ENCODE peak calls at places on chromosomes 16 and 17, in six cellular contexts. H, O, V, C, J and L are unnamed samples.
A peak's percentile ranks its signal among the peaks of the same experiment; 100 is the strongest.

GRCh38 chr16:25886598-25886997 is 194.8 kb downstream of the HS3ST4 start:
- DNase-seq in H (no peak), O (no peak), V (no peak), C (no peak), J (no peak), L (no peak)

GRCh38 chr17:15290605-15291004 is 25.5 kb upstream of the PMP22 start:
- DNase-seq in H (no peak), O (no peak), V (no peak), C (no peak), J (no peak), L (no peak)

GRCh38 chr16:11052080-11052808 is 107.9 kb downstream of the CLEC16A start:
- DNase-seq in H (no peak), O (no peak), V (peak; percentile 18), C (no peak), J (no peak), L (no peak)

GRCh38 chr17:7328840-7329359 is at the start of gene NEURL4:
- DNase-seq in H (no peak), O (no peak), V (peak; percentile 16), C (no peak), J (no peak), L (no peak)

GRCh38 chr16:12133738-12134137 is 157.2 kb downstream of the SNX29 start:
- DNase-seq in H (no peak), O (no peak), V (no peak), C (no peak), J (no peak), L (no peak)

GRCh38 chr16:2779978-2780898 is 3.2 kb upstream of the ELOB start:
- DNase-seq in H (no peak), O (no peak), V (no peak), C (no peak), J (no peak), L (no peak)

GRCh38 chr17:50541916-50542688 is 4.9 kb upstream of the SPATA20 start:
- DNase-seq in H (peak; percentile 89), O (peak; percentile 83), V (peak; percentile 62), C (peak; percentile 84), J (no peak), L (peak; percentile 86)

GRCh38 chr17:34673995-34674900 is 94.9 kb downstream of the TMEM132E start:
- DNase-seq in H (no peak), O (peak; percentile 23), V (no peak), C (no peak), J (no peak), L (no peak)

GRCh38 chr16:68272501-68273209 is 8.3 kb downstream of the SLC7A6 start:
- DNase-seq in H (no peak), O (no peak), V (no peak), C (no peak), J (no peak), L (no peak)

GRCh38 chr16:89561195-89562026 is 929 bp downstream of the RPL13 start:
- DNase-seq in H (no peak), O (no peak), V (no peak), C (no peak), J (no peak), L (peak; percentile 30)

GRCh38 chr16:14486520-14487303 is 143.3 kb downstream of the PARN start:
- DNase-seq in H (peak; percentile 76), O (peak; percentile 93), V (peak; percentile 96), C (peak; percentile 87), J (peak; percentile 57), L (peak; percentile 79)

GRCh38 chr16:24919536-24919935 is 73.8 kb downstream of the SLC5A11 start:
- DNase-seq in H (no peak), O (no peak), V (no peak), C (no peak), J (no peak), L (no peak)

GRCh38 chr17:50550661-50551432 is 3.9 kb downstream of the SPATA20 start:
- DNase-seq in H (peak; percentile 79), O (peak; percentile 88), V (peak; percentile 91), C (peak; percentile 84), J (peak; percentile 68), L (no peak)

GRCh38 chr16:4404247-4404966 is 12.0 kb downstream of the CORO7 start:
- DNase-seq in H (peak; percentile 32), O (no peak), V (no peak), C (no peak), J (no peak), L (no peak)

GRCh38 chr16:68452176-68452575 is 3.9 kb upstream of the SMPD3 start:
- DNase-seq in H (no peak), O (no peak), V (no peak), C (no peak), J (no peak), L (no peak)

GRCh38 chr17:39227364-39227919 is 1.7 kb upstream of the STAC2 start:
- DNase-seq in H (no peak), O (no peak), V (no peak), C (no peak), J (no peak), L (no peak)

GRCh38 chr17:33267279-33267790 is 25.8 kb downstream of the ASIC2 start:
- DNase-seq in H (no peak), O (no peak), V (peak; percentile 69), C (no peak), J (no peak), L (peak; percentile 42)

GRCh38 chr16:64780445-64780844 is 341.4 kb downstream of the CDH11 start:
- DNase-seq in H (no peak), O (no peak), V (no peak), C (no peak), J (no peak), L (no peak)

GRCh38 chr17:50027639-50028206 is 28.2 kb upstream of the ITGA3 start:
- DNase-seq in H (peak; percentile 55), O (peak; percentile 70), V (peak; percentile 93), C (peak; percentile 48), J (peak; percentile 84), L (peak; percentile 98)

GRCh38 chr17:67818110-67819002 is 6.9 kb upstream of the BPTF start:
- DNase-seq in H (no peak), O (no peak), V (no peak), C (no peak), J (no peak), L (no peak)

GRCh38 chr16:72024862-72025382 is 16.4 kb downstream of the DHODH start:
- DNase-seq in H (no peak), O (no peak), V (no peak), C (no peak), J (no peak), L (no peak)

GRCh38 chr17:81918762-81919545 is 978 bp upstream of the SIRT7 start:
- DNase-seq in H (no peak), O (no peak), V (no peak), C (no peak), J (no peak), L (peak; percentile 53)

GRCh38 chr17:81921996-81922565 is 4.1 kb upstream of the SIRT7 start:
- DNase-seq in H (no peak), O (no peak), V (no peak), C (no peak), J (no peak), L (no peak)

GRCh38 chr17:81921531-81921862 is 3.5 kb upstream of the SIRT7 start:
- DNase-seq in H (no peak), O (no peak), V (no peak), C (no peak), J (no peak), L (no peak)

GRCh38 chr17:81922566-81923301 is 4.8 kb upstream of the SIRT7 start:
- DNase-seq in H (no peak), O (no peak), V (no peak), C (no peak), J (no peak), L (no peak)

DNA sequence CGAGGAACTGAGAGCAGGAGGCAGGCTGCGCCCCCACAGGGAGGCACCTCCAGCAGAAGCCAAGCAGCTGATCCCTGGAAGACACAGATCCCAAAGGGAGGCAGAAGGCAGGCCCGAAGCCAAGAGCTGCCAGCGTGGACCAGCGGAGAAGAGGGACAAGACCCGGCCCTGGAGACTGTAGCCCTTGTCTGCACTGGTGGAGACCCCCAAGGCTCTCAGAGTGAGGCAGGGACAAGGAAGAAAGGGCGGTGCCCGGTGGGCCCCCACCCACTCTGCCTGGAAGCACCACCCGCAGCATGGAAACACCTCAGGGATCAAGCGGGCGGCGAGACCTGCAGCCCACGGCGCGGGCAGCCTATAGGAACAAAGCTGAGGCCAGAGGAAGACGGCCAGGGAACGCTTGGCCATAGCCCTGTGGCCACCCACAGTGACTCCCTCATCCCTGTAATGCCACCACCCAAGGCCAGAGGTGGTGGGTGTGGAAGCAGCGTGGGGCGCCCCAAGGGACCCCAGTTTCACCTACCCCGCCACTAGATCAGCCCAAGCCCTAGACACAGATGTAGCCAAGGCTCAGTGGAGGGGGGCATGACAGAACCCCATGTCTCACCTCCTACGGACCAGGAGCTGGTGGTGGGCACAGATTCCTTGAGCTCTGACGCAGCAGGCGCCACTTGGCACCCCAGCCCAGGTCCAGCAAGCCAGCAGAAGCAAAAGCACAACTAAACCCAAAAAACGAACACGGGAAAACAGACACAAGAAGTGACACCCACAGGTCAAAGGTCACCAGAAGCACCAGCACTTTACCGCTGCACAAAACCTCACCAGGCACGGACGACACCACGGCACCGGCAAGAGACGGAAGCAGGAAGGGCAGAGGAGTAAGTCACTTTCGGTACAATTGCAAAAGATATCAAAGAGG is 2.9 kb upstream of the SIRT7 start:
- DNase-seq in H (no peak), O (no peak), V (peak; percentile 22), C (no peak), J (no peak), L (no peak)
- H3K4me1 ChIP-seq in H (peaks cover 80% of the 10 kb centered on the region), O (no peaks in the 10 kb centered on the region), V (peaks cover 32% of the 10 kb centered on the region), C (peaks cover 60% of the 10 kb centered on the region), J (peaks cover 60% of the 10 kb centered on the region), L (peaks cover 61% of the 10 kb centered on the region)

DNA sequence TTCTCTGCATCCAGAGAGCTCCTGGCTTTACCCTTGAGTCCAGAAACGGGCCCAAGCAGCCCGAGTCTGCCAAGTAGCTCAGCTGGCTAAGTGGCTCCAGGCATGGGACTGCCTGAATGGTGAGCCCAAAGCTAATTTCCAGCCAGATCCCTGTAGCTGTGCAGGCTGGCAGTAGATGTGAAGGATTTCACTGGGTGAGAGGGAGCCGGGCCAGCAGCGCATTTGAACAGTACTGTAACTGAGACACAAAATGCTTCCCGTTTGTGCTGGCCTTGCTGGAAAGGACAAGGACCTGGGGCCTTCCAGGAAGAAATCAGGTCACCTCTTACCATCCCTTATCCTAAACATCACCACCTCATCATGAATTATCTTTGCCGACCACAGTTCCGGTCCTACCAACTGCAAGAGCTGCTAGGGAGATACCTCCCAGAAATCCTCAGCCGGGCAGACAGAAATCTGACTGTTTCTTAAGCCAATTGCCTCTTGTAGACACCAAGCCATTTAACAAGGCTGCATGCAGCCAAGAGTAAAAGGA is 3.7 kb downstream of the TIMP2 start:
- DNase-seq in H (peak; percentile 62), O (no peak), V (no peak), C (peak; percentile 47), J (no peak), L (no peak)
- H3K4me1 ChIP-seq in H (peaks cover 92% of the 10 kb centered on the region), O (no peaks in the 10 kb centered on the region), V (peaks cover 32% of the 10 kb centered on the region), C (peaks cover 78% of the 10 kb centered on the region), J (peaks cover 51% of the 10 kb centered on the region), L (peaks cover 3% of the 10 kb centered on the region)

DNA sequence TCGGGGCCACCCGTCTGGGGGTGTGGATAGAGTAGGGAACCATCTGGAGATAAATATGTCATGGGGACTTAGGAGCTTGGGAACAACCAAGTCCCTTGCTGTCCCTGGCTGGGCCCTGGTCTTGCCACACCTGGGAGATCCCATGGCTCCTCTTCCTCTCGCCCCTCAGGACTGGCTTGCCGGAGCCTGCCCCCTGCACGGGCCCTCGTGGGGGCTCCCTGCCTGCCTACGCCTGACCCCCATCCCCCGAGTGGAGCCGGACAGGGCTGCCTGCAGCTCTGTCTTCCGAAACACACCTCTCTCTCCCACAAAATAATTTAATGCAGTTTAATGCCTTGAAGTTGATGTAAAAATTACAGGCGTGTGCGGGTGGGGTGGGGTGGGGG is 22.3 kb upstream of the SLC38A10 start:
- DNase-seq in H (no peak), O (no peak), V (no peak), C (no peak), J (no peak), L (no peak)
- H3K4me1 ChIP-seq in H (no peaks in the 10 kb centered on the region), O (no peaks in the 10 kb centered on the region), V (no peaks in the 10 kb centered on the region), C (no peaks in the 10 kb centered on the region), J (peaks cover 15% of the 10 kb centered on the region), L (no peaks in the 10 kb centered on the region)

GRCh38 chr17:57881783-57882291 is 32.0 kb upstream of the MRPS23 start:
- DNase-seq in H (no peak), O (no peak), V (no peak), C (no peak), J (no peak), L (no peak)
- H3K4me1 ChIP-seq in H (peaks cover 53% of the 10 kb centered on the region), O (no peaks in the 10 kb centered on the region), V (peaks cover 31% of the 10 kb centered on the region), C (peaks cover 55% of the 10 kb centered on the region), J (peaks cover 69% of the 10 kb centered on the region), L (peaks cover 32% of the 10 kb centered on the region)